ENCODE peak calls at places on chromosomes 16 and 17, in six cellular contexts. J is OCI-LY7, Y is fibroblast of the aortic adventitia, D is cardiac muscle cell, G is Caco-2, Z is astrocyte of the cerebellum. U is an unnamed sample.

GRCh38 chr16:65032397-65032796 is 89.5 kb downstream of the CDH11 start:
- DNase-seq in J (no peak), D (no peak), Y (peak), G (no peak), Z (no peak), U (no peak)

GRCh38 chr17:62650587-62650986 is 23.1 kb downstream of the MRC2 start:
- DNase-seq in G (no peak), Y (no peak), Z (no peak), D (no peak), J (no peak), U (no peak)

GRCh38 chr16:51640196-51640595 is 489.1 kb upstream of the SALL1 start:
- DNase-seq in Z (no peak), G (no peak), D (no peak), Y (no peak), J (no peak), U (no peak)

GRCh38 chr16:28609631-28610594 is at the start of gene SULT1A1:
- DNase-seq in J (no peak), Z (no peak), Y (peak), D (peak), G (no peak), U (no peak)

GRCh38 chr16:86281435-86281834 is 228.9 kb upstream of the FOXF1 start:
- DNase-seq in D (no peak), G (no peak), Y (no peak), J (no peak), Z (no peak), U (no peak)

GRCh38 chr17:4548061-4548461 is 7.1 kb downstream of the MYBBP1A start:
- DNase-seq in Z (no peak), G (no peak), Y (no peak), D (no peak), J (no peak), U (no peak)

GRCh38 chr17:43791589-43791988 is 11.4 kb downstream of the CFAP97D1 start:
- DNase-seq in Y (peak), D (peak), J (peak), G (peak), Z (no peak), U (no peak)

GRCh38 chr16:66369055-66369592 is 2.6 kb downstream of the CDH5 start:
- DNase-seq in J (peak), G (no peak), Y (no peak), Z (no peak), D (peak), U (no peak)

GRCh38 chr17:69588739-69589334 is 174.3 kb downstream of the MAP2K6 start:
- DNase-seq in G (no peak), J (no peak), Y (no peak), Z (no peak), D (no peak), U (no peak)

GRCh38 chr16:3467920-3468319 is 24.4 kb downstream of the NAA60 start:
- DNase-seq in J (peak), D (peak), G (no peak), Y (peak), Z (no peak), U (no peak)

GRCh38 chr16:81505011-81505660 is 60.5 kb downstream of the CMIP start:
- DNase-seq in D (no peak), Y (no peak), J (peak), G (peak), Z (no peak), U (peak)
- TF ChIP-seq CTCF in D (no peak), Y (no peak), J (no peak), G (no peak), Z (no peak), U (no peak)

DNA sequence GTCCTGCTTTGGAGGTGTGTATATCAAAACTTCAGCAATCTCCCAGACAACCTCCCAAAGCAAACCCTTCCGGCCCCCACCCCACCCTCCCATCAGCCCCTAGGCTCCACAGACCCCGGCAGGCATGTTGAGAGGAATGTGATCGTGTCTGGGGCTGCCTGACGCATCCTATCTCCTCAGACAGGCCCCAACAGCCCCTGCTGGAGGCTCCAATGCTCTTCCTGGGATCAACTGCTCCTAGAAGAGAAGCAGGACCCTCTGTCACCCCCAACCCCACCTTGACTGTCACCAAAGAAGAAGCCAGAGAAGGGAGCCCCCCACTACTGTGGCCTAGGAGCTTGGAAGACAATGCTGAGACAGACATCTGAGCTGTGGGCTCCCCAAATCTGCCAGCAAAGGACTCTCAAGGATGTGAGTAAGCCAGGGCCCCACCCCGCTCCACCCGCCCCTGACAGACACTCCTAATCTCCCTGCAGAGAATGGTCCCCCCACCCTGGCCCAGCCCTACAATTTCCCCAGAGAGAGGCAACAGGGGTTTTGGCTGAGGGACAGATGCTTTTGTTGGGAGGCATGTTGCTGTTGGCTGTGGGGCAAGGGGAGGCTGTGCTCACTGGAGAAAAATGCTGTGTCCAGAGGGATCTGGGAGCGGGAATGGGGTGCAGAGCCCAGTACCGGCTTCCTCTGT is 1.6 kb upstream of the KRT14 start:
- DNase-seq in D (no peak), J (no peak), Y (peak), Z (no peak), G (no peak), U (no peak)
- H3K4me3 ChIP-seq in D (no peak), J (no peak), Y (no peak), Z (no peak), G (no peak), U (no peak)

GRCh38 chr16:46774743-46775177 is 26.6 kb upstream of the MYLK3 start:
- DNase-seq in D (no peak), J (no peak), Z (no peak), Y (no peak), G (no peak), U (no peak)
- TF ChIP-seq CTCF in D (no peak), J (no peak), Z (no peak), Y (no peak), G (no peak), U (no peak)

DNA sequence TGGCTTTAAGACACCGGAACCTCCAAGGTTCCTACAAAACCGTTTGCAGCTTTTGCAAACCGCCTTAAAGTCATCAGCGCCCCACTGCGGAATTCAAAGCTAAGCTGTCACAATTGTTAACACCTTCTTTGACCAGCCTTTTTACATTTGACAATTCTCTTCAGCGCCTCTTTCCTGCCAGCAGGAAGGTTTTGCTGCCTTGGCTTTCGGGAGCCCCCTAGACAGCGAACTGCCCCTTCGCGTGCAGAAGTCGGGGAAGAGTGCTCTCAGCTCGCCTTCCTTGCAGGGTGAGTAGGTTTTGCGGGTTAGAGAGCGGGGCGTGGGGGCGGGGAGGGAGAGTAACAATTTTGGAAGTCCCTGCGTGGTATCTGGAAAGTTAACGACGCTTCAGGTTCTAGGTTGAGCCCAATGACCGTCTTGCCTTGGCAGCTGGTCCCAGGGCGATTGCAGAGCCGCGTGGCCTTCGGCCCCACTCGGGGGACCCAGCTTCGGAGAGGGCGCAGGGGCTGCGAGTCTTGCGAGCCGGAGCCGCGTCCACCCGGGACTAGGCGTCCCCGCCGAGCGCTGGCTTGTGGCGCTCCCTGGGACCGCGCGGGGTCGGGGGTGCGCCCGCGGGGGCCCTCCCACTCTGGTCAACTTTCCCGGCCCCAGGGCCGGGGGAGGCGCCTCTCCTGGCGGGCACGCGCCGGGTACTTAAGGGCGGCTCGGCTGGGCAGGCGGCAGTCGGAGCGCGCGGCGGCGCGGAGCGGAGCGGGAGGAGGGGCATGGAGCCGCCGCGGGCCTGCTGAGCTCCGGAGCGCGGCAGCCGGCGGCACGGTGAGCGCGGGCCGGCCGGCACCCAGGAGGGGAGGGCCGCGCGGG is at the start of gene HAS3:
- DNase-seq in J (peak), G (peak), D (peak), Y (peak), Z (peak), U (no peak)
- H3K4me3 ChIP-seq in J (no peak), G (peak), D (peak), Y (peak), Z (peak), U (peak)

GRCh38 chr16:17291289-17291688 is 179.5 kb downstream of the XYLT1 start:
- DNase-seq in D (no peak), Z (no peak), J (no peak), G (no peak), Y (no peak), U (no peak)

GRCh38 chr16:17296412-17296811 is 174.3 kb downstream of the XYLT1 start:
- DNase-seq in D (no peak), Y (no peak), G (no peak), J (no peak), Z (no peak), U (no peak)

GRCh38 chr16:17295948-17296347 is 174.8 kb downstream of the XYLT1 start:
- DNase-seq in Y (no peak), D (no peak), G (no peak), J (no peak), Z (no peak), U (no peak)

GRCh38 chr16:17294856-17295255 is 175.9 kb downstream of the XYLT1 start:
- DNase-seq in Z (no peak), G (no peak), J (no peak), Y (no peak), D (no peak), U (no peak)

GRCh38 chr16:17293813-17294558 is 176.8 kb downstream of the XYLT1 start:
- DNase-seq in Y (no peak), D (no peak), J (peak), G (no peak), Z (no peak), U (no peak)
- TF ChIP-seq CTCF in Y (no peak), D (no peak), J (no peak), G (no peak), Z (no peak), U (no peak)

GRCh38 chr16:14545346-14545884 is 84.6 kb downstream of the PARN start:
- DNase-seq in G (peak), Z (no peak), D (no peak), J (no peak), Y (no peak), U (no peak)
- H3K4me3 ChIP-seq in G (no peak), Z (no peak), D (no peak), J (no peak), Y (no peak), U (no peak)

GRCh38 chr16:50507397-50507796 is 40.8 kb upstream of the NKD1 start:
- DNase-seq in Z (no peak), Y (no peak), J (no peak), G (no peak), D (no peak), U (no peak)

GRCh38 chr16:50505714-50506542 is 42.3 kb upstream of the NKD1 start:
- DNase-seq in D (no peak), J (no peak), Z (no peak), Y (no peak), G (peak), U (no peak)

GRCh38 chr16:50505115-50505514 is 43.1 kb upstream of the NKD1 start:
- DNase-seq in D (no peak), G (no peak), Y (no peak), J (no peak), Z (no peak), U (no peak)

GRCh38 chr16:50506543-50506937 is 41.7 kb upstream of the NKD1 start:
- DNase-seq in G (no peak), Z (no peak), D (no peak), Y (no peak), J (no peak), U (no peak)

DNA sequence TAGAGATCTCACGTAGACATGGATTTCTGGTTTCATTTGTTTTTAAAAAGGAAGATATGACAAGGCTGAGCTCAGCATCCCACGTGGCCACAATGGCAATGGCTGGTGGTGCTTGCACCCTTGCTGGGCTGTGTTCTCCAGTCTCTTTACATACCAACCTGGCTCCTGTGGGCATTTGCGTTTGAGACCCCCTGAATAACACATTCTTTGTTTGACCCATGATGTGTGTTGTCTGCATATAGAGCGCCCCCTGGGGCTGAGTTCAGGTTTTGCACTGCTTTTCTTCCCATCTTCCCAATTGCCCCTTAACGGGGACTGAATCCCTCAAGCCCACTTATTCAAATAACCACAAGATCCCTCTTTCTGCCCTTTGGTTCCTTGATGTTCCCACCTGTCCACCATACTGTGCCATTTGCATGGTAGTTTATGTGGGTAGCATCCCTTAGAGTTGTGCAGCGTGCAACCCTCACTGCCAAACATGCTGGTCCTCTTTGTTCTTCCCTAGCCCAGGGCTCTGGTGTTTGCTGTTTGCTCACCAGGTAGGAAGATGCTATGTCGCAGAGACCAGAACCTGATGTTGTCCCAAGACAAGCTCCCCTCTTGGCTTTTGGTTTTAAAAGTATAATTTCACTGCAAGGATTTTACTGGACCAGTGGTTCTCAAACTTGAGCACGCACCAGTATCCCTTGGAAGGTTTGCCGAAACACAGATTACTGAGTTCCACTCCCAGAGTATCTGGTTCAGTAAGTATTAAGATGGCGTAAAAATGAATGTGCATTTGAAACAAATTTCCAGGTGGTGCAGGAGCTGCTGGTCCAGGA is 38.5 kb upstream of the NKD1 start:
- DNase-seq in D (peak), Y (peak), G (no peak), J (peak), Z (no peak), U (no peak)
- TF ChIP-seq CTCF in D (peak), Y (peak), G (peak), J (peak), Z (peak), U (peak)

DNA sequence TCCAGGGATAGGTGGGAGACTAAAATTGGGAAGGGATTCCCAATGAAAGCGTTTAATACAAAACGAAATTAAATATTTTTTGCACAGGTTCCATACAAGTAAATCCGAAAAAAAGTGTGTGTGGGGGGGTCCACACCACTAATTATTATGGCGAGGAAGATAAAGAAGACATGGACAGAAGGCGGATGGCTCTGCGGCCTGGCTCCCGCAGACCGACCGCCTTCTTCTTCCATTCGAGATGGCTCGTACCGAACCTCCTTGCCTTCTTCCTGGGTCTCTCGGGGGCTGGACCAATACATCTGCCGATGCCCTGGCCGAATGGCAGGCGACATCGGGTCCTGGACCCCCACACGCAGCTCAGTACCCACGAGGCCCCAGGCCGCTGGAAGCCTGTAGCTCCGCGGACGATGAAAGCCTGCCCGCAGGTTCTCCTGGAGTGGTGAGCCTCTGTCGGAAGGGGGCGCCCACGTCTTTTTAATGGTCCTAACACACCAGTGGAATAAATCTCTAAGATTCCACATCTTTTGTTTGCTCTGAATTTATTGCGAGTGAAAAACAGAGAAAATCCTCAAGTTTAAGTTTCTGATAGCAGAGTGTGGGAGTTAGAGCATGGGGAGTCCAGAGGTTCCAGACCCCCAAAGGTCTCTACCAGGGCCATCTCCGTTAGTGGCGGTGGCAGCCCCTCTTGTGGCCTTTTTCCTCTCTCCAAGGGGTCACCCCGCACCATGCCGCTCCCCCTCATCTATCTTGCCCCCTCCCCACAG is 1.4 kb downstream of the PRAC2 start:
- DNase-seq in Y (peak), Z (peak), J (peak), G (peak), D (peak), U (peak)
- H3K4me3 ChIP-seq in Y (no peak), Z (no peak), J (no peak), G (no peak), D (no peak), U (no peak)

GRCh38 chr16:12896562-12896961 is 4.8 kb upstream of the SHISA9 start:
- DNase-seq in J (peak), D (no peak), G (no peak), Z (peak), Y (no peak), U (peak)
- TF ChIP-seq CTCF in J (peak), D (no peak), G (peak), Z (peak), Y (no peak), U (peak)

U was measured in GM12864.